ENCODE peak calls at places on chromosomes 12 and 14, in six cellular contexts. One of them, this sample, is unnamed.

GRCh38 chr12:53023-53734 is 13.4 kb upstream of the IQSEC3 start:
- DNase-seq in K562: peak; percentile 5
- DNase-seq in mammary epithelial cell: no peak
- DNase-seq in SK-N-MC: no peak
- DNase-seq in GM23248: no peak
- DNase-seq in neural progenitor cell: peak; percentile 80
- DNase-seq in this sample: peak; percentile 20

GRCh38 chr14:64878775-64879634 is 702 bp downstream of the SPTB start:
- DNase-seq in SK-N-MC: no peak
- DNase-seq in mammary epithelial cell: no peak
- DNase-seq in K562: peak; percentile 11
- DNase-seq in GM23248: peak; percentile 5
- DNase-seq in neural progenitor cell: peak; percentile 37
- DNase-seq in this sample: no peak

GRCh38 chr12:106205208-106206069 is 42.4 kb downstream of the CKAP4 start:
- DNase-seq in mammary epithelial cell: peak; percentile 44
- DNase-seq in SK-N-MC: no peak
- DNase-seq in GM23248: peak; percentile 16
- DNase-seq in K562: no peak
- DNase-seq in neural progenitor cell: peak; percentile 24
- DNase-seq in this sample: no peak

GRCh38 chr14:64942531-64943111 is at the start of gene GPX2:
- DNase-seq in GM23248: no peak
- DNase-seq in SK-N-MC: no peak
- DNase-seq in K562: no peak
- DNase-seq in mammary epithelial cell: peak; percentile 66
- DNase-seq in neural progenitor cell: no peak
- DNase-seq in this sample: no peak

GRCh38 chr12:19978193-19978592 is 390.1 kb upstream of the PDE3A start:
- DNase-seq in neural progenitor cell: no peak
- DNase-seq in K562: no peak
- DNase-seq in mammary epithelial cell: peak; percentile 1
- DNase-seq in GM23248: peak; percentile 93
- DNase-seq in SK-N-MC: no peak
- DNase-seq in this sample: peak; percentile 96

GRCh38 chr12:62625238-62625637 is 158.6 kb downstream of the MON2 start:
- DNase-seq in mammary epithelial cell: no peak
- DNase-seq in K562: no peak
- DNase-seq in neural progenitor cell: no peak
- DNase-seq in GM23248: peak; percentile 59
- DNase-seq in SK-N-MC: no peak
- DNase-seq in this sample: peak; percentile 64

GRCh38 chr14:27338012-27338411 is 740.2 kb upstream of the NOVA1 start:
- DNase-seq in SK-N-MC: no peak
- DNase-seq in K562: no peak
- DNase-seq in mammary epithelial cell: no peak
- DNase-seq in GM23248: no peak
- DNase-seq in neural progenitor cell: no peak
- DNase-seq in this sample: no peak

GRCh38 chr14:106691601-106692291 is 1165.4 kb downstream of the TMEM121 start:
- DNase-seq in K562: peak; percentile 7
- DNase-seq in neural progenitor cell: no peak
- DNase-seq in mammary epithelial cell: no peak
- DNase-seq in GM23248: peak; percentile 0
- DNase-seq in SK-N-MC: no peak
- DNase-seq in this sample: no peak

DNA sequence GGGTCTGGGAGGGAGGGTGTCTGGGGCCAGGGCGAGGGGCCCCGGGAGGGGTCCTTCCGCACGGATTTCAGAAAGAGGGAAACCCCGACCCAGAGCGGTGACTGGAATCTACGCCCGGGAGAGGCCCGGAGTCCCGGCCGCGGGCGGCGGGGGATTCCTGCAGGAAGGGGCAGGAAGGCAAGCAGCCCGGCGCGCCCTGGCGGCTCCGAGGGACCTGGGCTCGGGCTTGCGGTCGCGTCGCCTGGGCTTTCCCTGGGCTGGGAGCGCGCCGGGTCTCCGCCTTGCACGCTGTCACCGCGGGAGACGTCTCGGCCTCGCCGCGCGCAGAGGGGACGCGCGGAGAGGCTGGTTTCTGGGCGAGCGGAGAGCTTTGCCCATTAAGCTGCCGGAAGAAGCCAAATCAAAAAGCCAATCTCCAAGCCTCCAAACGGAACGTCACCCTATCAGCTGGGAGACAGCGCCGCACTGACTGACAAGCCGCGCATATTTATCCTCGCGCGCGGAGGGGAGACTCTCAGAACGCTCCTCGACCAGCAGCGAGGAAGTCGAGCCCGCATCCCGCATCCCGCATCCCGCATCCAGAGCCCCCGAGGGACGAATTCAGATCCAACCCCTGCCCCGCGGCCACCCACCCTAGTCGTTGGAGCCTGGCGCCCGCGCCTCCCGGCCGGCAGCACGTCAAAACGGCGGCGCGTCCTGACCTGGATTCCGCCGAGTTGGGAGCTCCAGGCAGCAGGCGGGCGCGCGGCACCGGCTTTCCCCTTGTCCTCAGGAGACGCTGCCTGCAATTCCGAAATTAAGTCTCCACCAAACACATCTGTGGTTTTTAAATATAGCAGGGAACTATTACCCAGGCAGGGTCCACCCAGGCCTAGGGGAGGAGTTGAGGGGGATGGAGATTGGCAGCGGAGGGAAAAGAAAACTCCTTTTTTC is at the start of gene SLC8A3:
- DNase-seq in GM23248: peak; percentile 45
- DNase-seq in K562: no peak
- DNase-seq in neural progenitor cell: peak; percentile 77
- DNase-seq in SK-N-MC: no peak
- DNase-seq in mammary epithelial cell: peak; percentile 57
- DNase-seq in this sample: peak; percentile 44
- TF ChIP-seq EZH2 in GM23248: no peak
- TF ChIP-seq EZH2 in K562: no peak
- TF ChIP-seq EZH2 in neural progenitor cell: peak; percentile 78
- TF ChIP-seq EZH2 in SK-N-MC: no peak
- TF ChIP-seq EZH2 in mammary epithelial cell: no peak
- TF ChIP-seq EZH2 in this sample: peak; percentile 47

GRCh38 chr14:33714527-33715222 is 236.2 kb downstream of the EGLN3 start:
- DNase-seq in K562: no peak
- DNase-seq in mammary epithelial cell: no peak
- DNase-seq in GM23248: peak; percentile 53
- DNase-seq in SK-N-MC: no peak
- DNase-seq in neural progenitor cell: no peak
- DNase-seq in this sample: peak; percentile 57

GRCh38 chr14:33717866-33718265 is 233.0 kb downstream of the EGLN3 start:
- DNase-seq in neural progenitor cell: no peak
- DNase-seq in SK-N-MC: no peak
- DNase-seq in K562: no peak
- DNase-seq in GM23248: no peak
- DNase-seq in mammary epithelial cell: peak; percentile 48
- DNase-seq in this sample: no peak

GRCh38 chr14:33715223-33715528 is 235.7 kb downstream of the EGLN3 start:
- DNase-seq in K562: no peak
- DNase-seq in neural progenitor cell: no peak
- DNase-seq in GM23248: no peak
- DNase-seq in mammary epithelial cell: no peak
- DNase-seq in SK-N-MC: no peak
- DNase-seq in this sample: no peak

GRCh38 chr14:33716921-33717320 is 234.0 kb downstream of the EGLN3 start:
- DNase-seq in mammary epithelial cell: no peak
- DNase-seq in SK-N-MC: no peak
- DNase-seq in K562: no peak
- DNase-seq in GM23248: no peak
- DNase-seq in neural progenitor cell: no peak
- DNase-seq in this sample: peak; percentile 70

GRCh38 chr14:33720388-33720787 is 230.5 kb downstream of the EGLN3 start:
- DNase-seq in mammary epithelial cell: no peak
- DNase-seq in SK-N-MC: no peak
- DNase-seq in GM23248: no peak
- DNase-seq in neural progenitor cell: no peak
- DNase-seq in K562: no peak
- DNase-seq in this sample: no peak
- H3K9ac ChIP-seq in mammary epithelial cell: no peak overlapping the region
- H3K9ac ChIP-seq in SK-N-MC: no peak overlapping the region
- H3K9ac ChIP-seq in GM23248: no peak overlapping the region
- H3K9ac ChIP-seq in neural progenitor cell: no peak overlapping the region
- H3K9ac ChIP-seq in K562: no peak overlapping the region
- H3K9ac ChIP-seq in this sample: no peak overlapping the region

GRCh38 chr12:128385736-128386135 is 118.8 kb downstream of the TMEM132C start:
- DNase-seq in SK-N-MC: no peak
- DNase-seq in mammary epithelial cell: no peak
- DNase-seq in neural progenitor cell: no peak
- DNase-seq in K562: no peak
- DNase-seq in GM23248: no peak
- DNase-seq in this sample: no peak
- H3K4me3 ChIP-seq in SK-N-MC: no peak overlapping the region
- H3K4me3 ChIP-seq in mammary epithelial cell: no peak overlapping the region
- H3K4me3 ChIP-seq in neural progenitor cell: no peak overlapping the region
- H3K4me3 ChIP-seq in K562: no peak overlapping the region
- H3K4me3 ChIP-seq in GM23248: no peak overlapping the region
- H3K4me3 ChIP-seq in this sample: no peak overlapping the region

GRCh38 chr12:57735952-57736742 is 2.4 kb downstream of the AGAP2 start:
- DNase-seq in neural progenitor cell: peak; percentile 80
- DNase-seq in GM23248: peak; percentile 57
- DNase-seq in mammary epithelial cell: peak; percentile 37
- DNase-seq in K562: peak; percentile 85
- DNase-seq in SK-N-MC: no peak
- DNase-seq in this sample: no peak

GRCh38 chr12:57738142-57738474 is 434 bp downstream of the AGAP2 start:
- DNase-seq in SK-N-MC: no peak
- DNase-seq in GM23248: no peak
- DNase-seq in mammary epithelial cell: no peak
- DNase-seq in K562: no peak
- DNase-seq in neural progenitor cell: no peak
- DNase-seq in this sample: no peak

GRCh38 chr12:57737467-57738141 is 938 bp downstream of the AGAP2 start:
- DNase-seq in K562: no peak
- DNase-seq in GM23248: peak; percentile 67
- DNase-seq in SK-N-MC: no peak
- DNase-seq in neural progenitor cell: peak; percentile 80
- DNase-seq in mammary epithelial cell: no peak
- DNase-seq in this sample: no peak

GRCh38 chr12:57735198-57735855 is 3.2 kb downstream of the AGAP2 start:
- DNase-seq in mammary epithelial cell: no peak
- DNase-seq in GM23248: peak; percentile 44
- DNase-seq in neural progenitor cell: peak; percentile 69
- DNase-seq in SK-N-MC: no peak
- DNase-seq in K562: no peak
- DNase-seq in this sample: no peak

GRCh38 chr12:57736743-57737466 is 1.6 kb downstream of the AGAP2 start:
- DNase-seq in mammary epithelial cell: no peak
- DNase-seq in K562: no peak
- DNase-seq in GM23248: peak; percentile 30
- DNase-seq in SK-N-MC: no peak
- DNase-seq in neural progenitor cell: peak; percentile 33
- DNase-seq in this sample: no peak
- TF ChIP-seq EZH2 in mammary epithelial cell: peak; percentile 82
- TF ChIP-seq EZH2 in K562: no peak
- TF ChIP-seq EZH2 in GM23248: peak; percentile 95
- TF ChIP-seq EZH2 in SK-N-MC: peak; percentile 88
- TF ChIP-seq EZH2 in neural progenitor cell: no peak
- TF ChIP-seq EZH2 in this sample: peak; percentile 18

DNA sequence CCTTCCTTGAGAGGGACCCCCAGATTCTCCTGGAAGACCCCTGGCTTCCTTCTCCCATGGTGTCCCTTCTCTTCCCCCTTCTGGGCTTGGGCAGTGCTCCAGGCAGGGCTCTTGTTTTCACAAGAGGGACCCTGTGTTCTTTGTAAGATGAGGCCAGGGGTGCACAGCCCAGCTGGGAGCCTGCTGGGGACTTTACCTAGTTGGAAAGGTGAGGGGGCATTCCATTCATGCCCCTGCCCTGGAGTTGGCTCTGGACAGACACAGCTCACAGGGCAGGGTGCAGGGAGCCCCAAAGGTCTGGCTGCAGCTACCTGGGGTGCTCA is 31.2 kb downstream of the ISCA2 start:
- DNase-seq in mammary epithelial cell: no peak
- DNase-seq in neural progenitor cell: no peak
- DNase-seq in K562: no peak
- DNase-seq in SK-N-MC: no peak
- DNase-seq in GM23248: no peak
- DNase-seq in this sample: no peak
- H3K9ac ChIP-seq in mammary epithelial cell: no peak overlapping the region
- H3K9ac ChIP-seq in neural progenitor cell: no peak overlapping the region
- H3K9ac ChIP-seq in K562: no peak overlapping the region
- H3K9ac ChIP-seq in SK-N-MC: no peak overlapping the region
- H3K9ac ChIP-seq in GM23248: peak overlapping the region; percentile 31
- H3K9ac ChIP-seq in this sample: peak overlapping the region; percentile 31

GRCh38 chr14:52755607-52756316 is 25.8 kb downstream of the STYX start:
- DNase-seq in neural progenitor cell: no peak
- DNase-seq in SK-N-MC: no peak
- DNase-seq in GM23248: no peak
- DNase-seq in K562: no peak
- DNase-seq in mammary epithelial cell: no peak
- DNase-seq in this sample: no peak
- H3K4me3 ChIP-seq in neural progenitor cell: no peak overlapping the region
- H3K4me3 ChIP-seq in SK-N-MC: no peak overlapping the region
- H3K4me3 ChIP-seq in GM23248: no peak overlapping the region
- H3K4me3 ChIP-seq in K562: no peak overlapping the region
- H3K4me3 ChIP-seq in mammary epithelial cell: no peak overlapping the region
- H3K4me3 ChIP-seq in this sample: no peak overlapping the region

DNA sequence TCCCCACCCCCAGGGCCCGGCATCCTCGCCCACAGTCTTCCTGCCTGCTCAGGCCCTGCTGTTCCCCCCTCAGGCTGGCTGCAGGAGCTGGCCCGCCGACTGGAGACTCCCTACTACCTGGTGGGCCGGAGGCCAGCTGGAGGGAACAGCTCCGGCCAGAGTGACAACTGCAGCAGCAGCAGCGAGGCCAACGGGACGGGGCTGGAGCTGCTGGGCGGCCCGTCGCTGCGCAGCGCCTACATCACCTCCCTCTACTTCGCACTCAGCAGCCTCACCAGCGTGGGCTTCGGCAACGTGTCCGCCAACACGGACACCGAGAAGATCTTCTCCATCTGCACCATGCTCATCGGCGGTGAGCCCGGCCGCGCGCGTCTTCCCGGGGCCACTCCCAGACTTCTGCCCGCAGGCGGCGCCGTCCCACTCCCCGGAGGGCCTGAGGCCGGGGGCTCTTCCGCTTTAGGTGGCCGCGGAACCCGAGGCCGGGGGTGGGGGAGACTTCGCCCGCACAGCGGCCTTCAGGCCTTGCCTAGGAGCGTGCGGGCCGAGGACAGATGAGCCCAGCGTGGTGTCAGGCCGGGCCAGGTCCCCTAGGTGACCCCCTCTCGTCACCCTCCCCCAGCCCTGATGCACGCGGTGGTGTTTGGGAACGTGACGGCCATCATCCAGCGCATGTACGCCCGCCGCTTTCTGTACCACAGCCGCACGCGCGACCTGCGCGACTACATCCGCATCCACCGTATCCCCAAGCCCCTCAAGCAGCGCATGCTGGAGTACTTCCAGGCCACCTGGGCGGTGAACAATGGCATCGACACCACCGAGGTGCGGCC is 10.2 kb downstream of the KCNH3 start:
- DNase-seq in SK-N-MC: no peak
- DNase-seq in mammary epithelial cell: no peak
- DNase-seq in GM23248: peak; percentile 48
- DNase-seq in neural progenitor cell: peak; percentile 75
- DNase-seq in K562: peak; percentile 63
- DNase-seq in this sample: no peak
- TF ChIP-seq EZH2 in SK-N-MC: no peak
- TF ChIP-seq EZH2 in mammary epithelial cell: no peak
- TF ChIP-seq EZH2 in GM23248: no peak
- TF ChIP-seq EZH2 in neural progenitor cell: peak; percentile 42
- TF ChIP-seq EZH2 in K562: no peak
- TF ChIP-seq EZH2 in this sample: peak; percentile 78

This sample was measured in astrocyte.